ENCODE peak calls at places on chromosomes 6 and 20, in ten cellular contexts. U, Z, M, D, H, B, C, O, I and W are unnamed samples.

GRCh38 chr6:98927534-98927933 is 20.2 kb downstream of the FBXL4 start:
- DNase-seq in U (no peak), D (no peak), Z (no peak), O (no peak), I (peak; percentile 49), C (peak; percentile 2), B (no peak), H (no peak), M (no peak), W (no peak)

GRCh38 chr6:37155394-37156312 is 14.3 kb upstream of the PIM1 start:
- DNase-seq in O (no peak), Z (no peak), I (peak; percentile 40), D (no peak), H (peak; percentile 7), U (no peak), B (no peak), C (no peak), M (no peak), W (no peak)

GRCh38 chr6:124441430-124441829 is 520.8 kb upstream of the RNF217 start:
- DNase-seq in B (no peak), C (no peak), H (no peak), M (no peak), O (no peak), U (no peak), I (no peak), Z (no peak), D (no peak), W (no peak)

GRCh38 chr6:131545317-131545716 is 27.7 kb upstream of the ARG1 start:
- DNase-seq in U (no peak), B (no peak), I (no peak), M (no peak), O (no peak), D (no peak), Z (no peak), H (no peak), C (no peak), W (no peak)

GRCh38 chr20:14720251-14720650 is 382.8 kb upstream of the FLRT3 start:
- DNase-seq in H (no peak), C (no peak), U (no peak), B (no peak), M (no peak), I (no peak), D (no peak), O (no peak), Z (no peak), W (no peak)

GRCh38 chr20:44917399-44917798 is 7.5 kb downstream of the PABPC1L start:
- DNase-seq in I (no peak), Z (no peak), C (no peak), M (no peak), D (no peak), B (no peak), U (no peak), H (no peak), O (no peak), W (no peak)

GRCh38 chr20:63968928-63969760 is 586 bp downstream of the ZNF512B start:
- DNase-seq in I (peak; percentile 27), O (no peak), U (peak; percentile 37), C (peak; percentile 56), D (no peak), B (no peak), Z (peak; percentile 29), M (no peak), H (peak; percentile 68), W (no peak)

GRCh38 chr6:11214911-11215310 is 17.6 kb downstream of the NEDD9 start:
- DNase-seq in M (no peak), Z (no peak), O (no peak), D (no peak), I (no peak), B (no peak), U (no peak), C (no peak), H (no peak), W (no peak)

GRCh38 chr20:15449061-15449460 is 1111.6 kb upstream of the FLRT3 start:
- DNase-seq in U (no peak), H (no peak), O (no peak), I (no peak), C (no peak), M (no peak), D (no peak), B (no peak), Z (no peak), W (no peak)

GRCh38 chr20:38685853-38686473 is 38.3 kb upstream of the SLC32A1 start:
- DNase-seq in B (no peak), M (peak; percentile 48), U (peak; percentile 31), I (peak; percentile 28), D (no peak), C (peak; percentile 72), H (no peak), O (no peak), Z (no peak), W (peak; percentile 37)

GRCh38 chr20:38907918-38908677 is 18.1 kb upstream of the FAM83D start:
- DNase-seq in U (no peak), I (no peak), Z (no peak), C (no peak), H (no peak), B (no peak), O (no peak), M (no peak), D (no peak), W (no peak)

GRCh38 chr6:33723576-33724085 is 12.1 kb upstream of the UQCC2 start:
- DNase-seq in O (no peak), I (no peak), C (no peak), H (no peak), B (no peak), Z (no peak), D (no peak), U (no peak), M (no peak), W (no peak)

GRCh38 chr6:169864148-169865030 is 113.0 kb downstream of the ERMARD start:
- DNase-seq in D (peak; percentile 86), B (no peak), O (no peak), M (no peak), I (peak; percentile 70), U (no peak), Z (no peak), C (peak; percentile 20), H (no peak), W (peak; percentile 73)

GRCh38 chr6:34867484-34867883 is 20.4 kb downstream of the TAF11 start:
- DNase-seq in B (no peak), C (no peak), H (no peak), O (no peak), M (no peak), U (no peak), I (no peak), Z (no peak), D (no peak), W (no peak)

GRCh38 chr6:7697820-7698623 is 27.9 kb upstream of the BMP6 start:
- DNase-seq in H (no peak), M (peak; percentile 91), O (no peak), D (no peak), U (no peak), Z (no peak), I (peak; percentile 32), B (peak; percentile 73), C (no peak), W (no peak)